ENCODE peak calls at places on chromosomes 16 and 17, in four cellular contexts. One of them, this sample, is unnamed.

GRCh38 chr17:17547210-17547764 is 44.2 kb downstream of the PEMT start:
- DNase-seq in activated naive CD8-positive, alpha-beta T cell treated with anti-CD3 and anti-CD28 coated beads for 36 hours: no peak
- DNase-seq in WTC11: no peak
- DNase-seq in NCI-H146: no peak
- DNase-seq in this sample: no peak

GRCh38 chr16:13203725-13204124 is 302.3 kb downstream of the SHISA9 start:
- DNase-seq in activated naive CD8-positive, alpha-beta T cell treated with anti-CD3 and anti-CD28 coated beads for 36 hours: no peak
- DNase-seq in WTC11: no peak
- DNase-seq in NCI-H146: no peak
- DNase-seq in this sample: no peak

GRCh38 chr17:67629963-67630320 is 87.8 kb upstream of the NOL11 start:
- DNase-seq in activated naive CD8-positive, alpha-beta T cell treated with anti-CD3 and anti-CD28 coated beads for 36 hours: no peak
- DNase-seq in WTC11: no peak
- DNase-seq in NCI-H146: peak; percentile 45
- DNase-seq in this sample: no peak

GRCh38 chr16:20023190-20023589 is 50.5 kb downstream of the GPR139 start:
- DNase-seq in activated naive CD8-positive, alpha-beta T cell treated with anti-CD3 and anti-CD28 coated beads for 36 hours: no peak
- DNase-seq in WTC11: no peak
- DNase-seq in NCI-H146: no peak
- DNase-seq in this sample: peak; percentile 46

GRCh38 chr16:90043526-90043925 is 24.3 kb upstream of the DBNDD1 start:
- DNase-seq in activated naive CD8-positive, alpha-beta T cell treated with anti-CD3 and anti-CD28 coated beads for 36 hours: no peak
- DNase-seq in WTC11: no peak
- DNase-seq in NCI-H146: no peak
- DNase-seq in this sample: no peak

GRCh38 chr16:72995151-72995881 is 52.6 kb downstream of the ZFHX3 start:
- DNase-seq in activated naive CD8-positive, alpha-beta T cell treated with anti-CD3 and anti-CD28 coated beads for 36 hours: peak; percentile 14
- DNase-seq in WTC11: peak; percentile 73
- DNase-seq in NCI-H146: no peak
- DNase-seq in this sample: peak; percentile 57

GRCh38 chr16:23155445-23156049 is 6.3 kb upstream of the USP31 start:
- DNase-seq in activated naive CD8-positive, alpha-beta T cell treated with anti-CD3 and anti-CD28 coated beads for 36 hours: no peak
- DNase-seq in WTC11: peak; percentile 26
- DNase-seq in NCI-H146: no peak
- DNase-seq in this sample: no peak

GRCh38 chr17:73493212-73493814 is 150.9 kb downstream of the SDK2 start:
- DNase-seq in activated naive CD8-positive, alpha-beta T cell treated with anti-CD3 and anti-CD28 coated beads for 36 hours: no peak
- DNase-seq in WTC11: peak; percentile 73
- DNase-seq in NCI-H146: no peak
- DNase-seq in this sample: no peak

GRCh38 chr17:30548189-30548588 is 71.0 kb downstream of the GOSR1 start:
- DNase-seq in activated naive CD8-positive, alpha-beta T cell treated with anti-CD3 and anti-CD28 coated beads for 36 hours: no peak
- DNase-seq in WTC11: no peak
- DNase-seq in NCI-H146: no peak
- DNase-seq in this sample: no peak

GRCh38 chr17:64056269-64057005 is 36.0 kb upstream of the ICAM2 start:
- DNase-seq in activated naive CD8-positive, alpha-beta T cell treated with anti-CD3 and anti-CD28 coated beads for 36 hours: no peak
- DNase-seq in WTC11: peak; percentile 63
- DNase-seq in NCI-H146: peak; percentile 75
- DNase-seq in this sample: no peak

GRCh38 chr16:56321159-56321558 is 104.2 kb downstream of the AMFR start:
- DNase-seq in activated naive CD8-positive, alpha-beta T cell treated with anti-CD3 and anti-CD28 coated beads for 36 hours: no peak
- DNase-seq in WTC11: no peak
- DNase-seq in NCI-H146: no peak
- DNase-seq in this sample: no peak

GRCh38 chr17:43879723-43880419 is 27.5 kb downstream of the MPP2 start:
- DNase-seq in activated naive CD8-positive, alpha-beta T cell treated with anti-CD3 and anti-CD28 coated beads for 36 hours: no peak
- DNase-seq in WTC11: no peak
- DNase-seq in NCI-H146: no peak
- DNase-seq in this sample: no peak

GRCh38 chr16:2814757-2815298 is 2.2 kb upstream of the PRSS21 start:
- DNase-seq in activated naive CD8-positive, alpha-beta T cell treated with anti-CD3 and anti-CD28 coated beads for 36 hours: no peak
- DNase-seq in WTC11: no peak
- DNase-seq in NCI-H146: no peak
- DNase-seq in this sample: no peak

GRCh38 chr17:49699967-49700575 is 7.7 kb downstream of the SLC35B1 start:
- DNase-seq in activated naive CD8-positive, alpha-beta T cell treated with anti-CD3 and anti-CD28 coated beads for 36 hours: no peak
- DNase-seq in WTC11: no peak
- DNase-seq in NCI-H146: no peak
- DNase-seq in this sample: no peak

GRCh38 chr16:85781685-85782370 is 17.5 kb downstream of the EMC8 start:
- DNase-seq in activated naive CD8-positive, alpha-beta T cell treated with anti-CD3 and anti-CD28 coated beads for 36 hours: no peak
- DNase-seq in WTC11: no peak
- DNase-seq in NCI-H146: no peak
- DNase-seq in this sample: no peak

GRCh38 chr17:44536090-44536960 is 21.0 kb upstream of the FZD2 start:
- DNase-seq in activated naive CD8-positive, alpha-beta T cell treated with anti-CD3 and anti-CD28 coated beads for 36 hours: no peak
- DNase-seq in WTC11: no peak
- DNase-seq in NCI-H146: no peak
- DNase-seq in this sample: no peak

GRCh38 chr16:72621651-72622050 is 426.3 kb downstream of the ZFHX3 start:
- DNase-seq in activated naive CD8-positive, alpha-beta T cell treated with anti-CD3 and anti-CD28 coated beads for 36 hours: no peak
- DNase-seq in WTC11: no peak
- DNase-seq in NCI-H146: no peak
- DNase-seq in this sample: no peak

GRCh38 chr16:2027024-2028010 is 615 bp downstream of the NHERF2 start:
- DNase-seq in activated naive CD8-positive, alpha-beta T cell treated with anti-CD3 and anti-CD28 coated beads for 36 hours: no peak
- DNase-seq in WTC11: no peak
- DNase-seq in NCI-H146: peak; percentile 56
- DNase-seq in this sample: no peak

GRCh38 chr17:34117332-34117731 is 137.8 kb upstream of the CCL2 start:
- DNase-seq in activated naive CD8-positive, alpha-beta T cell treated with anti-CD3 and anti-CD28 coated beads for 36 hours: no peak
- DNase-seq in WTC11: no peak
- DNase-seq in NCI-H146: no peak
- DNase-seq in this sample: no peak

This sample was measured in nephron progenitor cell.